ENCODE peak calls at places on chromosome 20, in seven cellular contexts. X is RWPE1; J is aorta; I is CD8-positive, alpha-beta memory T cell; G is GM23248; M is astrocyte; R is mammary epithelial cell. H is an unnamed sample.

GRCh38 chr20:17498641-17499040 is 32.5 kb downstream of the BFSP1 start:
- DNase-seq in R (no peak), G (no peak), X (no peak), J (no peak), I (no peak), M (no peak), H (no peak)

GRCh38 chr20:40636486-40636885 is 52.5 kb downstream of the MAFB start:
- DNase-seq in G (no peak), J (no peak), X (no peak), R (no peak), M (no peak), I (no peak), H (no peak)

GRCh38 chr20:50308513-50309279 is 118.1 kb downstream of the CEBPB start:
- DNase-seq in G (peak), I (no peak), J (peak), M (peak), R (peak), X (peak), H (no peak)

GRCh38 chr20:59020938-59021551 is 1.8 kb downstream of the TUBB1 start:
- DNase-seq in I (no peak), M (peak), J (no peak), X (peak), G (peak), R (peak), H (no peak)

GRCh38 chr20:50450961-50451752 is 59.0 kb upstream of the PTPN1 start:
- DNase-seq in G (peak), R (peak), I (no peak), X (no peak), M (peak), J (peak), H (no peak)

GRCh38 chr20:37336369-37337207 is 9.4 kb upstream of the SRC start:
- DNase-seq in G (peak), X (no peak), I (no peak), R (no peak), M (no peak), J (peak), H (no peak)

GRCh38 chr20:14067631-14068030 is 72.3 kb downstream of the MACROD2 start:
- DNase-seq in X (no peak), R (peak), M (no peak), G (peak), J (no peak), I (no peak), H (no peak)

GRCh38 chr20:48308882-48309281 is 518.9 kb downstream of the PREX1 start:
- DNase-seq in M (no peak), G (no peak), X (no peak), R (no peak), I (no peak), J (no peak), H (no peak)

GRCh38 chr20:21089421-21089820 is 16.7 kb downstream of the LINC00237 start:
- DNase-seq in R (peak), G (no peak), I (no peak), J (no peak), X (no peak), M (no peak), H (no peak)

GRCh38 chr20:34058831-34059230 is 53.2 kb downstream of the EIF2S2 start:
- DNase-seq in J (no peak), X (no peak), M (no peak), R (no peak), I (peak), G (peak), H (peak)

GRCh38 chr20:48629960-48630315 is 197.9 kb downstream of the PREX1 start:
- DNase-seq in M (no peak), X (no peak), I (no peak), G (no peak), J (peak), R (no peak), H (no peak)

GRCh38 chr20:59006167-59006863 is 739 bp downstream of the CTSZ start:
- DNase-seq in J (peak), I (no peak), X (peak), R (peak), M (no peak), G (peak), H (no peak)

GRCh38 chr20:37095108-37095608 is 639 bp downstream of the RBL1 start:
- DNase-seq in M (no peak), J (no peak), G (peak), X (peak), I (peak), R (peak), H (peak)

GRCh38 chr20:7601431-7601830 is 338.8 kb downstream of the HAO1 start:
- DNase-seq in M (no peak), G (no peak), X (peak), R (peak), J (no peak), I (no peak), H (no peak)

GRCh38 chr20:11608736-11609135 is 309.0 kb upstream of the BTBD3 start:
- DNase-seq in X (no peak), R (no peak), M (no peak), I (no peak), G (no peak), J (no peak), H (no peak)

GRCh38 chr20:11755071-11755881 is 162.4 kb upstream of the BTBD3 start:
- DNase-seq in J (no peak), R (no peak), I (no peak), G (peak), M (peak), X (no peak), H (no peak)

GRCh38 chr20:32207211-32207625 is 325 bp downstream of the PLAGL2 start:
- DNase-seq in R (no peak), X (no peak), G (no peak), M (no peak), I (no peak), J (no peak), H (no peak)

GRCh38 chr20:22797103-22797502 is 212.7 kb upstream of the FOXA2 start:
- DNase-seq in M (peak), I (no peak), X (no peak), R (peak), J (no peak), G (no peak), H (no peak)

GRCh38 chr20:22795455-22795854 is 211.1 kb upstream of the FOXA2 start:
- DNase-seq in M (no peak), G (no peak), I (no peak), R (no peak), X (no peak), J (no peak), H (no peak)

GRCh38 chr20:22794200-22794599 is 209.8 kb upstream of the FOXA2 start:
- DNase-seq in J (no peak), M (peak), I (no peak), G (no peak), X (peak), R (peak), H (no peak)

GRCh38 chr20:22795897-22796296 is 211.5 kb upstream of the FOXA2 start:
- DNase-seq in G (peak), I (no peak), M (peak), R (peak), J (peak), X (peak), H (no peak)

GRCh38 chr20:22796465-22797077 is 212.2 kb upstream of the FOXA2 start:
- DNase-seq in J (no peak), R (peak), I (no peak), X (no peak), G (peak), M (peak), H (no peak)
- H3K27ac ChIP-seq in J (no peak), R (peak), I (no peak), X (no peak), G (peak), M (peak), H (no peak)

DNA sequence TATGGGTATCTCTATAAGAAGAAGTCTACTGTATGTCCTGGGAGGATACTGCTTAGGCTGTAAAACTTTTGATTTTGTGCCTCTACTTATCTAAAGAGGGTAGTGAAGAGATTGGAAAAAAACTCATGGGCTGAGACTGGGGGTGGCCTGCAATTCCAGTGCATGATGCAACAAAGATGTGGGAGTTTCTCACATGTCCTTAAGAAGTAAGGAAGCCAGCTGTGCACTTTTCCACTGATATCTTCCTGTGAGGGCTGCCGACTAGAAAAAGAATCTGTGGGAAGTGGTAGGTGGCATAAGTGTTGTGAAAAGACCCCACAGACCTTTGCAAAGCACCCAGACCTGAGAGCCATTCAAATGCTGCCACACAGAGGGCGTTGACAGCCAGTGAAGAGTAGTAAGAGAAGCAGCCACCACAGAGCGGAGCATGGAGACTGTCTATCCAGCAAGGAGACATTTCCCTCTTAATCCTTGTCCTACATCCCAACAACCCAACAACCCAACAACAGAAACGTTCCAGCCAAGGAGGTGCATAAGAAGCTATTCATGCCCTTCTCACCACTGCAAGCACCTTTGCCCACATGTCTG is 65.1 kb downstream of the PFDN4 start:
- DNase-seq in R (no peak), X (no peak), M (no peak), J (no peak), I (no peak), G (no peak), H (no peak)
- H3K27ac ChIP-seq in R (no peak), X (no peak), M (no peak), J (no peak), I (no peak), G (no peak), H (no peak)

DNA sequence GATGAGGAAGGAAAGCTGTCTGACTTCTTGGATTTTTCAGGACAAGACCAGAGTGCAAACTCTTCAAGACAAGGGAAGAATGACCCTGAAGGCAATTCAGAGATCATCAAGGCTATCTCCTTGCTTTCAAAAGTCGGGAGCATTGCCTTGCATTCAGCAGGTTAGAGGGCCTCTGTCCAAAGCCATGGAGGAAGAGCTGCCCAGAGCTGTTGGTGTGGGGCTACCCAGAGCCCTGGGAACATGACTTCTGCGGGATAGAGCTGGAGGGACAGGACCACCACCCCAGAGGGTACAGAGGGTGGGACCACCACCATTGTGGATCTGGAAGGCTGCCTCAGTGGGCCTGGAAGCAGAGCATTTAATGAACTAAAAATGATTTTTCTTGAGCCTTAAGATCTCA is 5.2 kb upstream of the SRXN1 start:
- DNase-seq in X (no peak), R (no peak), I (no peak), G (no peak), M (no peak), J (no peak), H (no peak)
- H3K27ac ChIP-seq in X (no peak), R (no peak), I (no peak), G (no peak), M (no peak), J (no peak), H (no peak)

DNA sequence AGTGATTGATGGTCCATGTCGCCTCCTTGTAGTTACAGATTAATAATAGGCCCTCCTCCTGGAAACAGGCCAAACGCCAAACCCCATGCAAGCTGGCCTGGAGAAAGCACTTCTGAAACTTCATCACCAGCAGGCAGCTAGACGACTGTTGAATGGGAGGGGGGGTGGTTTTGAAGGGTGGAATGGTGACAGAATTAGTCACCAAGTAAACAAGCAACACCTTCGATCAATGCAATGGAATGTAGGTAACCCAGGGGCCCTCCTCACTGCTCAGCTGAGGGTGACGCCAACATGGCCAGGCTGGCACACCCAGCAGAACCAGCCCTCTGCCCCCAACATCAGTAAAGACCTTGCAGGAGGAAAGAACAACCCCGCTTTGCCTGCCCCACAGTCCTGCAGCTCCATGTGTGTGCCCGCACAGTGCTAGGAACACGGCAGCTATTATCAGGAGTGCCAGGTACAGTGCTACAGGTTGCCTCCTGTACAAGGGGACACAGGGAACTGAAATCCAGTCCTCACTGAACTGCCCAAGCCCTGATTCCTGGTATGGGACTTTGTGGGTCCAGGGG is 2.7 kb downstream of the BCAS1 start:
- DNase-seq in M (peak), J (no peak), I (no peak), G (peak), X (peak), R (peak), H (no peak)
- H3K27ac ChIP-seq in M (no peak), J (no peak), I (no peak), G (no peak), X (no peak), R (no peak), H (no peak)

GRCh38 chr20:62362590-62362940 is 4.5 kb downstream of the LAMA5 start:
- DNase-seq in R (no peak), J (no peak), I (no peak), M (no peak), G (no peak), X (no peak), H (no peak)
- H3K27ac ChIP-seq in R (no peak), J (no peak), I (no peak), M (no peak), G (no peak), X (peak), H (no peak)